ENCODE peak calls at places on chromosomes 13 and 19, in four cellular contexts. J is transverse colon, I is progenitor cell of endocrine pancreas, Z is HEK293T. A is an unnamed sample.

GRCh38 chr19:5455367-5456129 is at the start of gene ZNRF4:
- DNase-seq in I (no peak), J (no peak), Z (no peak), A (no peak)

GRCh38 chr13:50521750-50522149 is 321.7 kb downstream of the DLEU7 start:
- DNase-seq in I (no peak), Z (peak), J (no peak), A (no peak)

GRCh38 chr13:104571161-104571889 is 1505.1 kb upstream of the SLC10A2 start:
- DNase-seq in Z (peak), J (peak), I (peak), A (peak)

GRCh38 chr13:64482373-64482772 is 2747.8 kb downstream of the PCDH9 start:
- DNase-seq in J (no peak), Z (no peak), I (no peak), A (no peak)

GRCh38 chr19:4524808-4525562 is 6.7 kb upstream of the PLIN4 start:
- DNase-seq in I (peak), Z (peak), J (peak), A (no peak)

GRCh38 chr13:27446986-27447583 is 3.3 kb downstream of the MTIF3 start:
- DNase-seq in J (peak), Z (no peak), I (no peak), A (no peak)

GRCh38 chr13:93243375-93244063 is 16.9 kb downstream of the GPC6 start:
- DNase-seq in I (no peak), J (no peak), Z (no peak), A (no peak)

GRCh38 chr13:79593611-79594275 is 112.8 kb downstream of the NDFIP2 start:
- DNase-seq in I (no peak), Z (no peak), J (no peak), A (no peak)

GRCh38 chr19:44635581-44636438 is 7.9 kb upstream of the PVR start:
- DNase-seq in J (no peak), Z (no peak), I (no peak), A (no peak)

GRCh38 chr13:113669231-113669870 is 2.3 kb downstream of the GRK1 start:
- DNase-seq in J (peak), I (no peak), Z (no peak), A (peak)

GRCh38 chr13:99484405-99484981 is 16.8 kb upstream of the TM9SF2 start:
- DNase-seq in Z (no peak), I (no peak), J (no peak), A (no peak)

GRCh38 chr19:36032251-36033104 is at the start of gene CLIP3:
- DNase-seq in J (peak), I (peak), Z (no peak), A (peak)

GRCh38 chr13:84925443-84925842 is 873.8 kb downstream of the SLITRK6 start:
- DNase-seq in J (no peak), Z (no peak), I (no peak), A (no peak)

GRCh38 chr13:25148005-25148798 is 23.9 kb downstream of the AMER2 start:
- DNase-seq in Z (no peak), I (no peak), J (no peak), A (no peak)

GRCh38 chr19:40305403-40305802 is 20.3 kb upstream of the AKT2 start:
- DNase-seq in J (peak), Z (peak), I (peak), A (peak)